ENCODE peak calls at places on chromosomes 6 and 20, in six cellular contexts. F is posterior cingulate gyrus, N is OCI-LY7, D is amygdala, R is fibroblast of mammary gland, E is HuH-7.5. I is an unnamed sample.

GRCh38 chr6:110618591-110619267 is 142.3 kb upstream of the SLC22A16 start:
- DNase-seq in F (no peak), N (peak; percentile 11), D (no peak), R (peak; percentile 23), E (no peak), I (peak; percentile 28)

GRCh38 chr6:167548451-167548850 is 223.6 kb downstream of the TTLL2 start:
- DNase-seq in F (no peak), N (no peak), D (no peak), R (no peak), E (no peak), I (no peak)

GRCh38 chr6:87498048-87498447 is 25.3 kb downstream of the SLC35A1 start:
- DNase-seq in F (no peak), N (no peak), D (no peak), R (no peak), E (no peak), I (no peak)

GRCh38 chr6:44338228-44339122 is 4.0 kb upstream of the SPATS1 start:
- DNase-seq in F (no peak), N (peak; percentile 80), D (peak; percentile 8), R (peak; percentile 63), E (peak; percentile 20), I (peak; percentile 72)

GRCh38 chr20:36144336-36144735 is 10.2 kb upstream of the EPB41L1 start:
- DNase-seq in F (no peak), N (no peak), D (no peak), R (no peak), E (no peak), I (no peak)

GRCh38 chr6:24763578-24763977 is 11.2 kb upstream of the GMNN start:
- DNase-seq in F (no peak), N (no peak), D (no peak), R (no peak), E (no peak), I (no peak)

GRCh38 chr20:41175201-41175651 is 37.9 kb downstream of the PLCG1 start:
- DNase-seq in F (no peak), N (no peak), D (no peak), R (no peak), E (no peak), I (no peak)

GRCh38 chr6:106751501-106752252 is 122.3 kb downstream of the QRSL1 start:
- DNase-seq in F (no peak), N (no peak), D (no peak), R (no peak), E (no peak), I (no peak)

GRCh38 chr6:74213995-74214394 is 518.0 kb downstream of the CD109 start:
- DNase-seq in F (no peak), N (no peak), D (no peak), R (no peak), E (no peak), I (no peak)

GRCh38 chr6:155274533-155274932 is 10.7 kb downstream of the CLDN20 start:
- DNase-seq in F (no peak), N (no peak), D (no peak), R (peak; percentile 80), E (no peak), I (no peak)